ENCODE peak calls at places on chromosomes 12 and 14, in ten cellular contexts. O, D, T, L, W, B, Q, E, S and A are unnamed samples. For H3K4me1, the result is how much of the 10 kb centered on the place peaks cover.

GRCh38 chr12:105100998-105101397 is 6.5 kb upstream of the WASHC4 start:
- DNase-seq in T (no peak), W (no peak), O (no peak), L (no peak), Q (peak), D (no peak), E (no peak), S (no peak), B (no peak), A (no peak)

GRCh38 chr14:75981426-75981825 is 369 bp downstream of the TGFB3 start:
- DNase-seq in W (peak), B (no peak), O (peak), Q (no peak), L (no peak), E (peak), D (peak), T (peak), S (no peak), A (no peak)

GRCh38 chr12:109951136-109951535 is 45.0 kb downstream of the GIT2 start:
- DNase-seq in W (no peak), T (no peak), E (no peak), Q (peak), S (no peak), O (no peak), B (no peak), D (no peak), L (no peak), A (no peak)

GRCh38 chr12:102349079-102349478 is 131.3 kb downstream of the IGF1 start:
- DNase-seq in O (no peak), T (no peak), S (no peak), D (no peak), E (no peak), W (no peak), Q (no peak), B (no peak), L (no peak), A (no peak)

GRCh38 chr14:81435578-81436295 is 35.6 kb upstream of the STON2 start:
- DNase-seq in O (peak), W (peak), L (no peak), T (peak), B (peak), S (peak), Q (peak), E (peak), D (peak), A (peak)

GRCh38 chr12:90099288-90099687 is 390.6 kb upstream of the ATP2B1 start:
- DNase-seq in E (no peak), B (no peak), O (no peak), T (no peak), Q (peak), D (no peak), L (no peak), S (no peak), W (no peak), A (no peak)

GRCh38 chr14:87233806-87234384 is 759.1 kb downstream of the GALC start:
- DNase-seq in T (no peak), Q (no peak), E (no peak), L (no peak), B (no peak), W (no peak), S (no peak), D (no peak), O (no peak), A (no peak)

GRCh38 chr12:98896938-98897337 is 251.8 kb downstream of the APAF1 start:
- DNase-seq in T (no peak), B (no peak), O (no peak), Q (peak), D (no peak), W (peak), L (no peak), E (no peak), S (no peak), A (no peak)

GRCh38 chr14:23478109-23478698 is 8.7 kb downstream of the NGDN start:
- DNase-seq in W (peak), L (peak), S (peak), D (peak), Q (peak), O (peak), T (no peak), B (peak), E (peak), A (peak)

GRCh38 chr14:32633214-32633864 is 304.2 kb downstream of the AKAP6 start:
- DNase-seq in E (no peak), B (no peak), W (peak), S (no peak), T (no peak), Q (no peak), L (no peak), O (no peak), D (no peak), A (no peak)

GRCh38 chr14:69685716-69686115 is 74.3 kb downstream of the SUSD6 start:
- DNase-seq in Q (peak), D (peak), W (no peak), L (no peak), S (peak), B (peak), O (peak), T (peak), E (no peak), A (peak)
- H3K27ac ChIP-seq in Q (no peak), D (peak), W (no peak), L (peak), S (no peak), B (peak), O (peak), T (no peak), E (peak), A (no peak)

GRCh38 chr14:68951800-68952540 is 27.1 kb downstream of the ACTN1 start:
- DNase-seq in S (no peak), W (no peak), O (no peak), L (no peak), T (no peak), E (no peak), D (no peak), B (no peak), Q (no peak), A (peak)
- H3K4me1 ChIP-seq in S (half or more), W (under half), O (half or more), L (under half), T (under half), E (under half), D (half or more), B (half or more), Q (half or more), A (half or more)

GRCh38 chr12:120316798-120317257 is 10.8 kb downstream of the PLA2G1B start:
- DNase-seq in O (peak), Q (peak), B (peak), T (no peak), S (no peak), D (peak), L (no peak), W (no peak), E (no peak), A (no peak)
- H3K27ac ChIP-seq in O (peak), Q (peak), B (peak), T (peak), S (peak), D (peak), L (peak), W (no peak), E (peak), A (peak)

GRCh38 chr14:95498622-95499353 is 17.7 kb downstream of the SYNE3 start:
- DNase-seq in D (no peak), O (no peak), Q (no peak), W (no peak), S (no peak), L (no peak), E (no peak), T (no peak), B (no peak), A (peak)
- H3K4me1 ChIP-seq in D (half or more), O (under half), Q (under half), W (under half), S (half or more), L (under half), E (half or more), T (under half), B (half or more), A (under half)

GRCh38 chr14:74940956-74941565 is 14.3 kb downstream of the PGF start:
- DNase-seq in S (no peak), B (no peak), Q (no peak), E (no peak), L (no peak), W (no peak), D (no peak), O (no peak), T (no peak), A (no peak)
- H3K27ac ChIP-seq in S (peak), B (peak), Q (no peak), E (peak), L (peak), W (no peak), D (no peak), O (no peak), T (peak), A (peak)

GRCh38 chr12:12719496-12719895 is 2.3 kb downstream of the CDKN1B start:
- DNase-seq in O (no peak), W (no peak), T (no peak), Q (peak), E (no peak), S (no peak), D (no peak), L (no peak), B (no peak), A (no peak)

GRCh38 chr12:12717586-12718381 is 616 bp downstream of the CDKN1B start:
- DNase-seq in S (peak), B (peak), E (no peak), D (no peak), L (no peak), Q (peak), W (peak), O (peak), T (peak), A (peak)

GRCh38 chr12:12716845-12717585 is at the start of gene CDKN1B:
- DNase-seq in O (peak), B (peak), S (peak), D (peak), W (peak), T (peak), E (peak), Q (peak), L (peak), A (peak)

GRCh38 chr12:12718853-12719252 is 1.7 kb downstream of the CDKN1B start:
- DNase-seq in Q (peak), T (no peak), L (no peak), W (peak), D (no peak), B (no peak), E (no peak), S (no peak), O (no peak), A (no peak)

DNA sequence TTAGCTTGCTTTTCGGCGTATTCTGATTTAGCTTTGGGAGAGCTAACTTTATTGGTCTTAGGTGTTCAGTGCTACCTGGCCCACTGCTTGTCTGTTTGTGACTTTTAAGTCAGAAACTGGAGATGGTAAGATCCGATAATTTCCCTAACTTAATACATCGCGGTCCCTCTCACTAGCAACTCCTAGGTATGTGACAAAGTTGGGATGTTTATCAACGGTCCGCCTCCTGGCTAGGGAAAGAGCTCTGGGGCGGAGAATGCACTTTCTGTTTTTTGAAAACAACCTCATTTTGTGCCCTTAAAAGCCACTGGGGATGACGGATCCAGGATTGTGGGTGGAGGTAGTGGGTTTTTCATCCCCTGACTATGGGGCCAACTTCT is 1.2 kb downstream of the CDKN1B start:
- DNase-seq in T (no peak), O (no peak), S (no peak), Q (peak), E (no peak), L (no peak), D (no peak), W (no peak), B (no peak), A (no peak)
- H3K4me1 ChIP-seq in T (under half), O (half or more), S (half or more), Q (half or more), E (under half), L (under half), D (half or more), W (half or more), B (half or more), A (under half)